ENCODE peak calls at places on chromosomes 16 and 17, in nine cellular contexts. M is activated naive CD8-positive, alpha-beta T cell treated with anti-CD3 and anti-CD28 coated beads for 36 hours; O is T-helper 2 cell; V is smooth muscle cell of the brain vasculature; W is CD8-positive, alpha-beta T cell; T is kidney epithelial cell; L is hepatic stellate cell; Q is fibroblast of the aortic adventitia; E is nucleus accumbens. R is an unnamed sample.

GRCh38 chr17:14329900-14330491 is 29.1 kb downstream of the HS3ST3B1 start:
- DNase-seq in Q (no peak), L (no peak), V (no peak), T (no peak), W (no peak), O (no peak), E (no peak), M (no peak), R (no peak)

GRCh38 chr16:81237282-81237681 is 1.2 kb upstream of the BCO1 start:
- DNase-seq in W (no peak), V (no peak), O (no peak), Q (peak), L (no peak), E (no peak), T (no peak), M (no peak), R (no peak)

GRCh38 chr17:76502326-76503211 is 1.3 kb upstream of the RHBDF2 start:
- DNase-seq in O (no peak), E (no peak), M (no peak), T (no peak), L (no peak), Q (no peak), V (no peak), W (no peak), R (no peak)

GRCh38 chr17:36566081-36566480 is 21.4 kb downstream of the GGNBP2 start:
- DNase-seq in V (no peak), Q (no peak), E (no peak), O (no peak), T (no peak), M (no peak), W (no peak), L (no peak), R (no peak)

GRCh38 chr16:69754143-69754468 is 620 bp downstream of the NOB1 start:
- DNase-seq in E (no peak), V (no peak), L (no peak), M (no peak), Q (no peak), W (no peak), O (no peak), T (no peak), R (no peak)

GRCh38 chr17:57574040-57574513 is 171.0 kb downstream of the CCDC182 start:
- DNase-seq in E (no peak), V (no peak), T (no peak), Q (peak), M (no peak), W (no peak), O (no peak), L (no peak), R (peak)

GRCh38 chr17:10266477-10266876 is 68.1 kb upstream of the GAS7 start:
- DNase-seq in Q (no peak), T (no peak), M (no peak), L (no peak), V (no peak), W (no peak), E (no peak), O (no peak), R (no peak)

GRCh38 chr17:36117505-36118382 is 14.1 kb downstream of the CCL4 start:
- DNase-seq in L (no peak), E (no peak), O (no peak), M (peak), T (no peak), W (no peak), Q (no peak), V (no peak), R (no peak)

R was measured in C1 segment of cervical spinal cord.